ENCODE peak calls at places on chromosomes 11 and 22, in four cellular contexts. One of them, this sample, is unnamed.

GRCh38 chr11:94120946-94121345 is 7.7 kb upstream of the PANX1 start:
- DNase-seq in endothelial cell: no peak
- DNase-seq in uterus: no peak
- DNase-seq in amniotic epithelial cell: peak
- DNase-seq in this sample: peak

GRCh38 chr11:130847517-130847916 is 68.8 kb downstream of the SNX19 start:
- DNase-seq in endothelial cell: no peak
- DNase-seq in uterus: no peak
- DNase-seq in amniotic epithelial cell: peak
- DNase-seq in this sample: peak

GRCh38 chr22:39362271-39362670 is 12.5 kb downstream of the SYNGR1 start:
- DNase-seq in endothelial cell: no peak
- DNase-seq in uterus: no peak
- DNase-seq in amniotic epithelial cell: peak
- DNase-seq in this sample: no peak

GRCh38 chr22:41092847-41093371 is 517 bp downstream of the EP300 start:
- DNase-seq in endothelial cell: no peak
- DNase-seq in uterus: no peak
- DNase-seq in amniotic epithelial cell: peak
- DNase-seq in this sample: peak

GRCh38 chr11:123357990-123358827 is 71.9 kb upstream of the GRAMD1B start:
- DNase-seq in endothelial cell: peak
- DNase-seq in uterus: no peak
- DNase-seq in amniotic epithelial cell: no peak
- DNase-seq in this sample: peak

GRCh38 chr11:77201370-77201769 is 73.3 kb downstream of the MYO7A start:
- DNase-seq in endothelial cell: no peak
- DNase-seq in uterus: no peak
- DNase-seq in amniotic epithelial cell: no peak
- DNase-seq in this sample: no peak

GRCh38 chr11:114208371-114208770 is 87.8 kb upstream of the NNMT start:
- DNase-seq in endothelial cell: no peak
- DNase-seq in uterus: no peak
- DNase-seq in amniotic epithelial cell: no peak
- DNase-seq in this sample: no peak

GRCh38 chr22:34111210-34111824 is 191.0 kb upstream of the LARGE1 start:
- DNase-seq in endothelial cell: peak
- DNase-seq in uterus: peak
- DNase-seq in amniotic epithelial cell: no peak
- DNase-seq in this sample: peak

GRCh38 chr11:92642146-92642919 is 327.1 kb upstream of the MTNR1B start:
- DNase-seq in endothelial cell: no peak
- DNase-seq in uterus: no peak
- DNase-seq in amniotic epithelial cell: no peak
- DNase-seq in this sample: no peak

GRCh38 chr11:33997473-33998347 is 53.8 kb upstream of the CAPRIN1 start:
- DNase-seq in endothelial cell: no peak
- DNase-seq in uterus: no peak
- DNase-seq in amniotic epithelial cell: peak
- DNase-seq in this sample: peak

GRCh38 chr11:32333335-32333991 is 101.9 kb downstream of the WT1 start:
- DNase-seq in endothelial cell: peak
- DNase-seq in uterus: peak
- DNase-seq in amniotic epithelial cell: peak
- DNase-seq in this sample: peak

GRCh38 chr11:62015615-62016014 is 48.2 kb upstream of the FTH1 start:
- DNase-seq in endothelial cell: no peak
- DNase-seq in uterus: no peak
- DNase-seq in amniotic epithelial cell: no peak
- DNase-seq in this sample: no peak

GRCh38 chr11:8531312-8531711 is 62.7 kb downstream of the STK33 start:
- DNase-seq in endothelial cell: no peak
- DNase-seq in uterus: no peak
- DNase-seq in amniotic epithelial cell: peak
- DNase-seq in this sample: no peak

GRCh38 chr22:27507935-27508504 is 293.5 kb downstream of the MN1 start:
- DNase-seq in endothelial cell: no peak
- DNase-seq in uterus: no peak
- DNase-seq in amniotic epithelial cell: peak
- DNase-seq in this sample: no peak

GRCh38 chr11:19218801-19219460 is 17.1 kb upstream of the CSRP3 start:
- DNase-seq in endothelial cell: no peak
- DNase-seq in uterus: no peak
- DNase-seq in amniotic epithelial cell: no peak
- DNase-seq in this sample: no peak

GRCh38 chr22:46574993-46575914 is 37.8 kb upstream of the CELSR1 start:
- DNase-seq in endothelial cell: peak
- DNase-seq in uterus: no peak
- DNase-seq in amniotic epithelial cell: peak
- DNase-seq in this sample: no peak

GRCh38 chr11:12889243-12889642 is 119.9 kb upstream of the RASSF10 start:
- DNase-seq in endothelial cell: no peak
- DNase-seq in uterus: peak
- DNase-seq in amniotic epithelial cell: peak
- DNase-seq in this sample: peak

GRCh38 chr22:39090426-39091064 is 6.5 kb upstream of the APOBEC3H start:
- DNase-seq in endothelial cell: no peak
- DNase-seq in uterus: no peak
- DNase-seq in amniotic epithelial cell: no peak
- DNase-seq in this sample: no peak

GRCh38 chr11:38448284-38448683 is 1850.2 kb upstream of the RAG2 start:
- DNase-seq in endothelial cell: no peak
- DNase-seq in uterus: no peak
- DNase-seq in amniotic epithelial cell: no peak
- DNase-seq in this sample: peak

GRCh38 chr22:43734370-43735005 is 77.6 kb downstream of the EFCAB6 start:
- DNase-seq in endothelial cell: no peak
- DNase-seq in uterus: no peak
- DNase-seq in amniotic epithelial cell: no peak
- DNase-seq in this sample: no peak

This sample was measured in choroid plexus epithelial cell.